ENCODE peak calls at places on chromosomes 7 and 10, in eight cellular contexts. One of them, this sample, is unnamed. For H3K4me1, the result is how much of the 10 kb centered on the place peaks cover.

GRCh38 chr10:81872206-81872605 is 2.8 kb upstream of the NRG3 start:
- DNase-seq in colonic mucosa: no peak
- DNase-seq in upper lobe of right lung: no peak
- DNase-seq in pancreas: no peak
- DNase-seq in aorta: no peak
- DNase-seq in A549: no peak
- DNase-seq in CD8-positive, alpha-beta memory T cell: no peak
- DNase-seq in body of pancreas: no peak
- DNase-seq in this sample: no peak

GRCh38 chr7:44067064-44067951 is 1.9 kb upstream of the PGAM2 start:
- DNase-seq in aorta: peak
- DNase-seq in upper lobe of right lung: peak
- DNase-seq in pancreas: no peak
- DNase-seq in CD8-positive, alpha-beta memory T cell: no peak
- DNase-seq in body of pancreas: peak
- DNase-seq in colonic mucosa: no peak
- DNase-seq in A549: no peak
- DNase-seq in this sample: no peak

GRCh38 chr10:6141296-6142151 is 52.7 kb downstream of the RBM17 start:
- DNase-seq in colonic mucosa: no peak
- DNase-seq in CD8-positive, alpha-beta memory T cell: no peak
- DNase-seq in aorta: peak
- DNase-seq in upper lobe of right lung: no peak
- DNase-seq in A549: no peak
- DNase-seq in body of pancreas: no peak
- DNase-seq in pancreas: peak
- DNase-seq in this sample: no peak

GRCh38 chr10:50415292-50415691 is 164.0 kb upstream of the ASAH2 start:
- DNase-seq in CD8-positive, alpha-beta memory T cell: no peak
- DNase-seq in aorta: no peak
- DNase-seq in colonic mucosa: no peak
- DNase-seq in pancreas: no peak
- DNase-seq in upper lobe of right lung: no peak
- DNase-seq in A549: no peak
- DNase-seq in body of pancreas: no peak
- DNase-seq in this sample: no peak

GRCh38 chr10:34254596-34254995 is 560.5 kb downstream of the PARD3 start:
- DNase-seq in aorta: no peak
- DNase-seq in A549: peak
- DNase-seq in pancreas: peak
- DNase-seq in colonic mucosa: peak
- DNase-seq in upper lobe of right lung: no peak
- DNase-seq in body of pancreas: no peak
- DNase-seq in CD8-positive, alpha-beta memory T cell: no peak
- DNase-seq in this sample: peak

GRCh38 chr7:50646069-50646468 is 80.9 kb upstream of the DDC start:
- DNase-seq in colonic mucosa: no peak
- DNase-seq in A549: no peak
- DNase-seq in pancreas: no peak
- DNase-seq in upper lobe of right lung: no peak
- DNase-seq in CD8-positive, alpha-beta memory T cell: no peak
- DNase-seq in aorta: no peak
- DNase-seq in body of pancreas: no peak
- DNase-seq in this sample: no peak

GRCh38 chr10:18501198-18501597 is 150.2 kb downstream of the NSUN6 start:
- DNase-seq in CD8-positive, alpha-beta memory T cell: no peak
- DNase-seq in upper lobe of right lung: no peak
- DNase-seq in aorta: no peak
- DNase-seq in pancreas: no peak
- DNase-seq in A549: peak
- DNase-seq in body of pancreas: no peak
- DNase-seq in colonic mucosa: no peak
- DNase-seq in this sample: no peak

GRCh38 chr7:140403878-140404564 is at the start of gene RAB19:
- DNase-seq in body of pancreas: peak
- DNase-seq in colonic mucosa: peak
- DNase-seq in upper lobe of right lung: peak
- DNase-seq in aorta: no peak
- DNase-seq in A549: no peak
- DNase-seq in CD8-positive, alpha-beta memory T cell: peak
- DNase-seq in pancreas: peak
- DNase-seq in this sample: peak

GRCh38 chr10:130040351-130040750 is 70.3 kb downstream of the C10orf143 start:
- DNase-seq in body of pancreas: no peak
- DNase-seq in colonic mucosa: no peak
- DNase-seq in aorta: peak
- DNase-seq in A549: no peak
- DNase-seq in pancreas: no peak
- DNase-seq in upper lobe of right lung: peak
- DNase-seq in CD8-positive, alpha-beta memory T cell: no peak
- DNase-seq in this sample: no peak

GRCh38 chr7:128838981-128839731 is 8.9 kb downstream of the FLNC start:
- DNase-seq in pancreas: no peak
- DNase-seq in aorta: no peak
- DNase-seq in A549: no peak
- DNase-seq in CD8-positive, alpha-beta memory T cell: no peak
- DNase-seq in colonic mucosa: no peak
- DNase-seq in body of pancreas: peak
- DNase-seq in upper lobe of right lung: no peak
- DNase-seq in this sample: no peak

GRCh38 chr7:35647171-35647574 is 47.8 kb downstream of the HERPUD2 start:
- DNase-seq in CD8-positive, alpha-beta memory T cell: no peak
- DNase-seq in aorta: no peak
- DNase-seq in body of pancreas: peak
- DNase-seq in pancreas: peak
- DNase-seq in colonic mucosa: no peak
- DNase-seq in A549: no peak
- DNase-seq in upper lobe of right lung: no peak
- DNase-seq in this sample: no peak

GRCh38 chr10:14658331-14659122 is 116.2 kb downstream of the FAM107B start:
- DNase-seq in upper lobe of right lung: no peak
- DNase-seq in aorta: no peak
- DNase-seq in pancreas: no peak
- DNase-seq in body of pancreas: no peak
- DNase-seq in CD8-positive, alpha-beta memory T cell: no peak
- DNase-seq in colonic mucosa: no peak
- DNase-seq in A549: peak
- DNase-seq in this sample: peak

GRCh38 chr10:29268011-29268410 is 20.9 kb upstream of the LYZL1 start:
- DNase-seq in A549: no peak
- DNase-seq in colonic mucosa: no peak
- DNase-seq in aorta: no peak
- DNase-seq in upper lobe of right lung: no peak
- DNase-seq in CD8-positive, alpha-beta memory T cell: no peak
- DNase-seq in pancreas: no peak
- DNase-seq in body of pancreas: no peak
- DNase-seq in this sample: no peak

GRCh38 chr7:85765698-85766298 is 578.9 kb upstream of the SEMA3D start:
- DNase-seq in body of pancreas: no peak
- DNase-seq in A549: no peak
- DNase-seq in CD8-positive, alpha-beta memory T cell: no peak
- DNase-seq in colonic mucosa: peak
- DNase-seq in upper lobe of right lung: no peak
- DNase-seq in aorta: peak
- DNase-seq in pancreas: no peak
- DNase-seq in this sample: no peak

GRCh38 chr10:91571671-91572070 is 61.2 kb downstream of the PPP1R3C start:
- DNase-seq in upper lobe of right lung: no peak
- DNase-seq in A549: no peak
- DNase-seq in pancreas: no peak
- DNase-seq in CD8-positive, alpha-beta memory T cell: no peak
- DNase-seq in body of pancreas: no peak
- DNase-seq in aorta: no peak
- DNase-seq in colonic mucosa: no peak
- DNase-seq in this sample: no peak

GRCh38 chr7:96910484-96910883 is 94.9 kb upstream of the DLX6 start:
- DNase-seq in upper lobe of right lung: no peak
- DNase-seq in A549: no peak
- DNase-seq in pancreas: no peak
- DNase-seq in aorta: no peak
- DNase-seq in colonic mucosa: no peak
- DNase-seq in body of pancreas: no peak
- DNase-seq in CD8-positive, alpha-beta memory T cell: no peak
- DNase-seq in this sample: no peak

GRCh38 chr10:75480374-75480773 is 49.0 kb downstream of the LRMDA start:
- DNase-seq in CD8-positive, alpha-beta memory T cell: no peak
- DNase-seq in colonic mucosa: no peak
- DNase-seq in pancreas: no peak
- DNase-seq in aorta: no peak
- DNase-seq in A549: no peak
- DNase-seq in upper lobe of right lung: no peak
- DNase-seq in body of pancreas: no peak
- DNase-seq in this sample: no peak

GRCh38 chr10:69234447-69234846 is 14.3 kb downstream of the HKDC1 start:
- DNase-seq in CD8-positive, alpha-beta memory T cell: no peak
- DNase-seq in aorta: no peak
- DNase-seq in colonic mucosa: no peak
- DNase-seq in upper lobe of right lung: no peak
- DNase-seq in body of pancreas: no peak
- DNase-seq in pancreas: no peak
- DNase-seq in A549: no peak
- DNase-seq in this sample: no peak

GRCh38 chr10:70863470-70864160 is 24.8 kb downstream of the PCBD1 start:
- DNase-seq in upper lobe of right lung: no peak
- DNase-seq in colonic mucosa: no peak
- DNase-seq in CD8-positive, alpha-beta memory T cell: no peak
- DNase-seq in pancreas: no peak
- DNase-seq in aorta: no peak
- DNase-seq in A549: no peak
- DNase-seq in body of pancreas: no peak
- DNase-seq in this sample: no peak

GRCh38 chr7:22726345-22726848 is 603 bp upstream of the IL6 start:
- DNase-seq in A549: peak
- DNase-seq in upper lobe of right lung: peak
- DNase-seq in aorta: no peak
- DNase-seq in body of pancreas: peak
- DNase-seq in colonic mucosa: no peak
- DNase-seq in pancreas: peak
- DNase-seq in CD8-positive, alpha-beta memory T cell: peak
- DNase-seq in this sample: peak

GRCh38 chr10:131081386-131081785 is 230.1 kb downstream of the TCERG1L start:
- DNase-seq in aorta: no peak
- DNase-seq in A549: no peak
- DNase-seq in CD8-positive, alpha-beta memory T cell: no peak
- DNase-seq in pancreas: no peak
- DNase-seq in colonic mucosa: no peak
- DNase-seq in body of pancreas: no peak
- DNase-seq in upper lobe of right lung: no peak
- DNase-seq in this sample: no peak

GRCh38 chr7:2175091-2175490 is 57.7 kb downstream of the MAD1L1 start:
- DNase-seq in aorta: no peak
- DNase-seq in CD8-positive, alpha-beta memory T cell: no peak
- DNase-seq in colonic mucosa: no peak
- DNase-seq in upper lobe of right lung: no peak
- DNase-seq in pancreas: no peak
- DNase-seq in A549: no peak
- DNase-seq in body of pancreas: no peak
- DNase-seq in this sample: no peak
- H3K4me1 ChIP-seq in aorta: under half
- H3K4me1 ChIP-seq in CD8-positive, alpha-beta memory T cell: under half
- H3K4me1 ChIP-seq in colonic mucosa: under half
- H3K4me1 ChIP-seq in upper lobe of right lung: under half
- H3K4me1 ChIP-seq in pancreas: under half
- H3K4me1 ChIP-seq in A549: under half
- H3K4me1 ChIP-seq in body of pancreas: under half
- H3K4me1 ChIP-seq in this sample: under half

DNA sequence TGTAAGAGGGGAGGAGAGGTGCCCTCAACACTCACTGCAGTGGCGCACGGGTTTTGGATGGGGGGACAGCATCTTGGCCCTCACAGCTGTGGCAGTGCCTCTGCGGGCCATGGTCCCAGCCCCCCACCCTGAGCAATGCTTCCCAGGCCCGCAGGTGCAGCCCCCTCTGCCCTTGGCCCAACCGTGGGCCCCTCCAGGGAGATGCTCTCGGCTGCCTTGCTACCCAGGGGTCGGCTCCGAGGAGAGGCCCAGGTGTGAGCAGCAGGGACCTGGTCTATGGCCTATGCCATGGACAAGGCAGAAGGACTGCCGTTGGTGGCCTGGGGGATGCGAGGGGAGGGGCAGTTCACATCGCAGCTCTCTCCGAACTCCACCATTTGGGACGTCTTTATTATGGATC is 159.2 kb downstream of the RNF216 start:
- DNase-seq in pancreas: no peak
- DNase-seq in upper lobe of right lung: no peak
- DNase-seq in CD8-positive, alpha-beta memory T cell: no peak
- DNase-seq in body of pancreas: no peak
- DNase-seq in colonic mucosa: no peak
- DNase-seq in aorta: no peak
- DNase-seq in A549: no peak
- DNase-seq in this sample: no peak
- H3K4me1 ChIP-seq in pancreas: under half
- H3K4me1 ChIP-seq in upper lobe of right lung: under half
- H3K4me1 ChIP-seq in CD8-positive, alpha-beta memory T cell: under half
- H3K4me1 ChIP-seq in body of pancreas: under half
- H3K4me1 ChIP-seq in colonic mucosa: under half
- H3K4me1 ChIP-seq in aorta: under half
- H3K4me1 ChIP-seq in A549: under half
- H3K4me1 ChIP-seq in this sample: under half

GRCh38 chr10:4351723-4352565 is 474.1 kb upstream of the AKR1E2 start:
- DNase-seq in body of pancreas: no peak
- DNase-seq in CD8-positive, alpha-beta memory T cell: no peak
- DNase-seq in pancreas: no peak
- DNase-seq in colonic mucosa: no peak
- DNase-seq in upper lobe of right lung: no peak
- DNase-seq in A549: no peak
- DNase-seq in aorta: no peak
- DNase-seq in this sample: no peak
- H3K4me1 ChIP-seq in body of pancreas: under half
- H3K4me1 ChIP-seq in CD8-positive, alpha-beta memory T cell: under half
- H3K4me1 ChIP-seq in pancreas: under half
- H3K4me1 ChIP-seq in colonic mucosa: under half
- H3K4me1 ChIP-seq in upper lobe of right lung: under half
- H3K4me1 ChIP-seq in A549: under half
- H3K4me1 ChIP-seq in aorta: under half
- H3K4me1 ChIP-seq in this sample: under half

GRCh38 chr7:148397056-148397455 is 193.5 kb upstream of the C7orf33 start:
- DNase-seq in body of pancreas: no peak
- DNase-seq in CD8-positive, alpha-beta memory T cell: no peak
- DNase-seq in pancreas: no peak
- DNase-seq in A549: no peak
- DNase-seq in colonic mucosa: no peak
- DNase-seq in aorta: no peak
- DNase-seq in upper lobe of right lung: no peak
- DNase-seq in this sample: no peak

GRCh38 chr7:148395990-148396716 is 194.4 kb upstream of the C7orf33 start:
- DNase-seq in body of pancreas: no peak
- DNase-seq in aorta: no peak
- DNase-seq in upper lobe of right lung: no peak
- DNase-seq in CD8-positive, alpha-beta memory T cell: no peak
- DNase-seq in A549: peak
- DNase-seq in colonic mucosa: no peak
- DNase-seq in pancreas: no peak
- DNase-seq in this sample: no peak

GRCh38 chr7:148395292-148395691 is 195.3 kb upstream of the C7orf33 start:
- DNase-seq in aorta: no peak
- DNase-seq in colonic mucosa: no peak
- DNase-seq in pancreas: no peak
- DNase-seq in body of pancreas: no peak
- DNase-seq in upper lobe of right lung: no peak
- DNase-seq in A549: no peak
- DNase-seq in CD8-positive, alpha-beta memory T cell: no peak
- DNase-seq in this sample: no peak

GRCh38 chr7:148397555-148397954 is 193.0 kb upstream of the C7orf33 start:
- DNase-seq in A549: no peak
- DNase-seq in CD8-positive, alpha-beta memory T cell: no peak
- DNase-seq in upper lobe of right lung: no peak
- DNase-seq in aorta: no peak
- DNase-seq in pancreas: no peak
- DNase-seq in colonic mucosa: no peak
- DNase-seq in body of pancreas: no peak
- DNase-seq in this sample: no peak

GRCh38 chr7:148394582-148394981 is 196.0 kb upstream of the C7orf33 start:
- DNase-seq in body of pancreas: no peak
- DNase-seq in upper lobe of right lung: no peak
- DNase-seq in A549: no peak
- DNase-seq in colonic mucosa: no peak
- DNase-seq in CD8-positive, alpha-beta memory T cell: no peak
- DNase-seq in aorta: no peak
- DNase-seq in pancreas: no peak
- DNase-seq in this sample: no peak
- H3K4me1 ChIP-seq in body of pancreas: under half
- H3K4me1 ChIP-seq in upper lobe of right lung: under half
- H3K4me1 ChIP-seq in A549: under half
- H3K4me1 ChIP-seq in colonic mucosa: under half
- H3K4me1 ChIP-seq in CD8-positive, alpha-beta memory T cell: under half
- H3K4me1 ChIP-seq in aorta: under half
- H3K4me1 ChIP-seq in pancreas: under half
- H3K4me1 ChIP-seq in this sample: under half

This sample was measured in HCT116.